ENCODE peak calls at places on chromosome 20, in seven cellular contexts. Z is stimulated activated naive CD8-positive, alpha-beta T cell treated with anti-CD3 and anti-CD28 coated beads, Interleukin-15, Interleukin-2, amounts not matched to agents 100 U/mL and 50 U/mL, for 24 hours; O is Panc1; B is left cardiac atrium; Q is stimulated activated naive B cell treated with anti-CD40 and anti-IgM and Interleukin-4, amounts not matched to agents 10 μg/mL and 1 μg/mL and 100 μg/mL, for 72 hours; H is foreskin keratinocyte; X is SK-N-SH treated with all-trans-retinoic acid at 6 μM for 48 hours. Y is an unnamed sample.

GRCh38 chr20:40978761-40979160 is 49.9 kb upstream of the TOP1 start:
- ATAC-seq in Z (no peak), O (no peak), B (no peak), Q (no peak), H (peak; percentile 94), X (no peak), Y (no peak)

GRCh38 chr20:3635346-3635745 is 27.9 kb downstream of the GFRA4 start:
- ATAC-seq in Z (no peak), O (no peak), B (no peak), Q (no peak), H (no peak), X (no peak), Y (no peak)

GRCh38 chr20:49179368-49180277 is 8.5 kb downstream of the STAU1 start:
- ATAC-seq in Z (peak; percentile 36), O (no peak), B (no peak), Q (peak; percentile 67), H (no peak), X (no peak), Y (peak; percentile 32)

GRCh38 chr20:57421258-57422220 is 30.3 kb downstream of the RBM38 start:
- ATAC-seq in Z (no peak), O (peak; percentile 24), B (peak; percentile 15), Q (no peak), H (no peak), X (peak; percentile 28), Y (no peak)

GRCh38 chr20:10939297-10939949 is 265.6 kb upstream of the JAG1 start:
- ATAC-seq in Z (no peak), O (no peak), B (no peak), Q (no peak), H (peak; percentile 62), X (no peak), Y (no peak)

GRCh38 chr20:382291-383115 is 1.9 kb downstream of the TRIB3 start:
- ATAC-seq in Z (peak; percentile 1), O (peak; percentile 56), B (peak; percentile 10), Q (no peak), H (peak; percentile 61), X (peak; percentile 27), Y (peak; percentile 15)

GRCh38 chr20:48115511-48115910 is 330.2 kb upstream of the SULF2 start:
- ATAC-seq in Z (no peak), O (no peak), B (no peak), Q (no peak), H (no peak), X (no peak), Y (no peak)

GRCh38 chr20:56628015-56628872 is 862 bp upstream of the TFAP2C start:
- ATAC-seq in Z (no peak), O (peak; percentile 70), B (peak; percentile 28), Q (no peak), H (no peak), X (peak; percentile 35), Y (no peak)

GRCh38 chr20:17875106-17875980 is 93.3 kb downstream of the SNX5 start:
- ATAC-seq in Z (no peak), O (no peak), B (peak; percentile 85), Q (no peak), H (no peak), X (peak; percentile 68), Y (no peak)

GRCh38 chr20:19815553-19815991 is 57.5 kb downstream of the RIN2 start:
- ATAC-seq in Z (peak; percentile 73), O (peak; percentile 100), B (peak; percentile 97), Q (peak; percentile 95), H (peak; percentile 97), X (peak; percentile 100), Y (peak; percentile 91)

GRCh38 chr20:19121463-19121862 is 91.0 kb upstream of the SLC24A3 start:
- ATAC-seq in Z (no peak), O (no peak), B (no peak), Q (peak; percentile 54), H (no peak), X (no peak), Y (no peak)

GRCh38 chr20:20752712-20753111 is 40.3 kb upstream of the RALGAPA2 start:
- ATAC-seq in Z (no peak), O (no peak), B (no peak), Q (no peak), H (no peak), X (no peak), Y (no peak)

GRCh38 chr20:62350629-62351422 is 16.3 kb downstream of the LAMA5 start:
- ATAC-seq in Z (no peak), O (peak; percentile 7), B (no peak), Q (no peak), H (peak; percentile 6), X (no peak), Y (no peak)